ENCODE peak calls at places on chromosomes 13 and 19, in four cellular contexts. Y, K, Z and J are unnamed samples.

GRCh38 chr19:47445937-47446402 is 25.7 kb downstream of the SLC8A2 start:
- DNase-seq in Y (no peak), K (no peak), Z (peak), J (no peak)

GRCh38 chr19:15453091-15453498 is 3.3 kb upstream of the WIZ start:
- DNase-seq in Y (no peak), K (no peak), Z (no peak), J (no peak)

GRCh38 chr19:6100284-6100915 is 9.9 kb downstream of the RFX2 start:
- DNase-seq in Y (no peak), K (no peak), Z (no peak), J (peak)

GRCh38 chr13:95524270-95524901 is 28.1 kb upstream of the CLDN10 start:
- DNase-seq in Y (peak), K (no peak), Z (no peak), J (no peak)

GRCh38 chr19:17681505-17682125 is 6.5 kb downstream of the UNC13A start:
- DNase-seq in Y (peak), K (no peak), Z (no peak), J (no peak)

GRCh38 chr19:52231154-52231565 is 38.2 kb upstream of the ZNF766 start:
- DNase-seq in Y (peak), K (no peak), Z (no peak), J (no peak)

GRCh38 chr13:76823969-76824368 is 62.2 kb downstream of the KCTD12 start:
- DNase-seq in Y (no peak), K (no peak), Z (no peak), J (no peak)

GRCh38 chr13:93794197-93794885 is 567.7 kb downstream of the GPC6 start:
- DNase-seq in Y (no peak), K (no peak), Z (no peak), J (no peak)

GRCh38 chr13:28267495-28267894 is 129.2 kb downstream of the PAN3 start:
- DNase-seq in Y (no peak), K (no peak), Z (no peak), J (no peak)

GRCh38 chr13:105442941-105443340 is 1092.5 kb downstream of the EFNB2 start:
- DNase-seq in Y (peak), K (peak), Z (no peak), J (no peak)

GRCh38 chr19:5481957-5482356 is 26.7 kb downstream of the ZNRF4 start:
- DNase-seq in Y (no peak), K (no peak), Z (no peak), J (no peak)

GRCh38 chr19:28633223-28634030 is 579.5 kb downstream of the UQCRFS1 start:
- DNase-seq in Y (no peak), K (no peak), Z (no peak), J (peak)

GRCh38 chr19:291561-292280 is 518 bp upstream of the PLPP2 start:
- DNase-seq in Y (no peak), K (no peak), Z (peak), J (no peak)

GRCh38 chr19:35332817-35333216 is 3.8 kb downstream of the CD22 start:
- DNase-seq in Y (no peak), K (no peak), Z (no peak), J (no peak)

GRCh38 chr19:48152552-48152951 is 17.6 kb downstream of the LIG1 start:
- DNase-seq in Y (peak), K (peak), Z (peak), J (peak)

GRCh38 chr13:60679131-60679530 is 282.1 kb downstream of the TDRD3 start:
- DNase-seq in Y (no peak), K (no peak), Z (no peak), J (no peak)

GRCh38 chr19:49681830-49682229 is 4.8 kb downstream of the PRMT1 start:
- DNase-seq in Y (no peak), K (no peak), Z (no peak), J (no peak)

GRCh38 chr13:24627090-24627714 is 53.0 kb upstream of the ATP12A start:
- DNase-seq in Y (peak), K (peak), Z (peak), J (peak)

GRCh38 chr13:46951516-46951915 is 54.7 kb upstream of the HTR2A start:
- DNase-seq in Y (peak), K (no peak), Z (no peak), J (no peak)

GRCh38 chr19:7494416-7495098 is 5.7 kb upstream of the PEX11G start:
- DNase-seq in Y (no peak), K (no peak), Z (peak), J (peak)

GRCh38 chr19:55581828-55582223 is 1.2 kb upstream of the ZNF579 start:
- DNase-seq in Y (no peak), K (peak), Z (no peak), J (no peak)

GRCh38 chr13:60162096-60162495 is 1.6 kb downstream of the DIAPH3 start:
- DNase-seq in Y (no peak), K (no peak), Z (no peak), J (no peak)

GRCh38 chr13:35866801-35867200 is 264.4 kb downstream of the DCLK1 start:
- DNase-seq in Y (no peak), K (no peak), Z (no peak), J (no peak)

GRCh38 chr13:25232937-25233515 is 54.3 kb downstream of the MTMR6 start:
- DNase-seq in Y (peak), K (peak), Z (no peak), J (no peak)

GRCh38 chr19:3783660-3784584 is 2.3 kb downstream of the MATK start:
- DNase-seq in Y (peak), K (no peak), Z (no peak), J (peak)
- TF ChIP-seq CTCF in Y (no peak), K (no peak), Z (no peak), J (peak)

GRCh38 chr13:30797847-30798246 is 62.5 kb downstream of the ALOX5AP start:
- DNase-seq in Y (no peak), K (no peak), Z (no peak), J (no peak)

GRCh38 chr13:30796833-30797601 is 61.7 kb downstream of the ALOX5AP start:
- DNase-seq in Y (no peak), K (no peak), Z (no peak), J (no peak)

GRCh38 chr13:30800107-30800506 is 64.8 kb downstream of the ALOX5AP start:
- DNase-seq in Y (no peak), K (no peak), Z (no peak), J (no peak)

GRCh38 chr13:30798776-30799625 is 63.7 kb downstream of the ALOX5AP start:
- DNase-seq in Y (no peak), K (no peak), Z (no peak), J (no peak)

DNA sequence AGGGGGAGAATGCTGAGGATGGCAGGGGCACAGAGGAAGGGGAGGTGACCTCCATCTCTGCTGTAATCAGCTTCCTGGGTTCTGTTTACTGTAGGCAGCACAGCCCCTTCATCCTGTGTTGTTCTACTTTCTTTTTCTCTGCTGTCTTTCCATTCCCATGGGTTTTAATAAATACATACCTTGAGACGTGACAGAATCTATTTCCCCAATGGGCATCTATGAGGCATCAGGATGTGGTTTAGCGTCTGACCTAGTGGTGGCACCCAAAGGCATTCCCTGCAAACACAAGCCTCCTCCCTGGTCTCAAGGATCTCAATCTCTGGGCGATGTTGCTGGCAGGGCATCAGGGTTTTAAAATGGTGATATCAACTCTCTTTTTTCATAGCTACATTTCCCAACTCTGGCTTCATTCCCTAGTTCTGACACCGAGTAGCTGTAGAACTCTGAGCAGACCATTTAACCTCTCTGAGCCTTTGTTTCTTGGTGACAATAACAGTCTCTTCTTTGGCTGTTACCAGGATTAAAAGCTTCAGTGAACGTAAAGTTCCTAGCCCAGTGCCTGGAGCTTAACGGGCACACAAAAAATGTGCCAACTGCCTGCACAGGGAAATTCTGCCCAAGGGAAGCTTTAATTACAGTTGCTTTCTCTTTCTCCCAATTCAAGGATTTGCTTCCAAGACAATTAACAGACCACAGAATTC is 60.9 kb downstream of the ALOX5AP start:
- DNase-seq in Y (peak), K (peak), Z (no peak), J (no peak)
- TF ChIP-seq CTCF in Y (peak), K (no peak), Z (no peak), J (no peak)

DNA sequence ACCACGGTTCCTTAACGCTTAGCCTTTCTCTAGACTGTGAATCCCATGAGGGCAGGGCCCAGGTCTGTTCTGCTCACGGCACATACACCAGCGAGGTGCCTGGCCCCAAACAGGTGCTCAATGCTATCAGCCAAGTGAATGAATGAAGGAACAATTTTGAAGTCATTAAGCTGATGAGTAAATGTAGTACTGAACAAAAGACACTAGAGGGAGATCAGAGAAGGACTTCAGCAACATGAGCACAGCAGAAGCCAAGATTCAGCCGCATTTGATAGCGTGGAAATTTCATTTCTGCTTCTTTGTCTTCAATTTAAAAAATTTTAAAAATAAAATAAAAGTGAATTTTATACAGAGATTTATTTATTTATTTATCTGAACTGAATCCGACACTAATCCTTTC is 20.1 kb upstream of the MYO16 start:
- DNase-seq in Y (peak), K (peak), Z (no peak), J (no peak)
- TF ChIP-seq CTCF in Y (peak), K (peak), Z (no peak), J (peak)

DNA sequence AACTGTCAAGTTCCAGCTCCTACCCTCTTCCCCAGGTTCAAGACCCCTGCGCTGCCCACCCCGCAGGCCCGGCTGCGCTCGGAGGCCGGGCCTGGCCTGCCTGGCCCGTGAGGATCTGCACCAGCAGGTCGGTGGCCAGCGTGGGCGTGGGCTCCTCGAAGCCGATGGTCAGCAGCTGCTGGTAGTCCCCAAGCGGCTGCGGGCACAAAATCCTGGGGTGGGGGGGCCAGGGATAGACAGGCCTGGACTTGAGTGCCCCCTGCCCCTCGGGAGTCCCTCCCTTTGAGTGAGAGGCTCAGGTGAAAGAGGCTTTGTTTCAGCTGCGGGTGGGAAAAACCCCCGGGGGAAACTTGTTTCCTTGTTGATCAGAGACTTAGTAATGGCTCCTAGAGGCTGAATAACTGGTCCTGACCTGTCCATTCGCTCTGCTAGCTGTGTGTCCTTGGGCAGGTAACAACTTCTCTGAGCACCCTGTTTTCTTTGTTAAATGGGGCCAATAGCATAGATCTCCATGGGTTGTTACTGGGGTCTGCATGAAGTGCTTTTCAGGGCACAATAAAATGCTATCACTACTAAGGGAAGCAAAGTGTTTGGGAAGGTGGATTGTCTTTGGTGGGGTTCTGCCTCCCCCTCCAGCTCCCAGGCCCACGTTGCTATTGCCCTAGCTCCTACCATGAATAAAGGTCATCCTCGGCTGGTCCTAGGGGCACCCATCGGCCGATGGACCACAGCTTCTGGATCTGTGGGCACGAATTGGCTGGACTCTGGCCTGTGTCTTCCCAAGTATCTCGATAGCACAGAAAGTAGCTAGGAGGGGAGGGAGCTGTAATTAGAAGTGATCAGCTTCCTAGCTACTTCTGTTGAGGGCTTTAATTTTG is 3.5 kb downstream of the C19orf67 start:
- DNase-seq in Y (no peak), K (no peak), Z (peak), J (peak)
- TF ChIP-seq CTCF in Y (no peak), K (no peak), Z (no peak), J (no peak)

GRCh38 chr19:57558525-57558924 is 1.1 kb downstream of the ZNF550 start:
- DNase-seq in Y (peak), K (no peak), Z (no peak), J (peak)
- TF ChIP-seq CTCF in Y (no peak), K (no peak), Z (no peak), J (peak)

GRCh38 chr13:80341098-80341701 is at the start of gene SPRY2:
- DNase-seq in Y (peak), K (peak), Z (peak), J (peak)
- TF ChIP-seq CTCF in Y (no peak), K (peak), Z (no peak), J (no peak)

GRCh38 chr19:19406878-19407639 is 1.6 kb downstream of the GATAD2A start:
- DNase-seq in Y (no peak), K (no peak), Z (peak), J (peak)
- TF ChIP-seq CTCF in Y (peak), K (peak), Z (no peak), J (peak)